ENCODE peak calls at places on chromosomes 2 and 18, in nine cellular contexts. One of them, this sample, is unnamed.

GRCh38 chr2:11744631-11745394 is 1.6 kb upstream of the LPIN1 start:
- DNase-seq in activated T-cell treated with anti-CD3 and anti-CD28 coated beads for 48 hours: no peak
- DNase-seq in ecto neural progenitor cell: no peak
- DNase-seq in BJ: no peak
- DNase-seq in HS-5: no peak
- DNase-seq in NCI-H1092: peak; percentile 20
- DNase-seq in KG1: no peak
- DNase-seq in astrocyte of the spinal cord: peak; percentile 53
- DNase-seq in Daoy: peak; percentile 58
- DNase-seq in this sample: no peak

GRCh38 chr18:77754475-77755044 is 504.9 kb downstream of the GALR1 start:
- DNase-seq in activated T-cell treated with anti-CD3 and anti-CD28 coated beads for 48 hours: no peak
- DNase-seq in ecto neural progenitor cell: no peak
- DNase-seq in BJ: no peak
- DNase-seq in HS-5: no peak
- DNase-seq in NCI-H1092: no peak
- DNase-seq in KG1: no peak
- DNase-seq in astrocyte of the spinal cord: no peak
- DNase-seq in Daoy: peak; percentile 56
- DNase-seq in this sample: no peak

GRCh38 chr2:230672836-230673235 is 39.8 kb upstream of the CAB39 start:
- DNase-seq in activated T-cell treated with anti-CD3 and anti-CD28 coated beads for 48 hours: no peak
- DNase-seq in ecto neural progenitor cell: no peak
- DNase-seq in BJ: no peak
- DNase-seq in HS-5: no peak
- DNase-seq in NCI-H1092: no peak
- DNase-seq in KG1: no peak
- DNase-seq in astrocyte of the spinal cord: no peak
- DNase-seq in Daoy: no peak
- DNase-seq in this sample: no peak

GRCh38 chr2:9004338-9005204 is 1.1 kb upstream of the MBOAT2 start:
- DNase-seq in activated T-cell treated with anti-CD3 and anti-CD28 coated beads for 48 hours: no peak
- DNase-seq in ecto neural progenitor cell: no peak
- DNase-seq in BJ: no peak
- DNase-seq in HS-5: no peak
- DNase-seq in NCI-H1092: no peak
- DNase-seq in KG1: no peak
- DNase-seq in astrocyte of the spinal cord: peak; percentile 30
- DNase-seq in Daoy: peak; percentile 80
- DNase-seq in this sample: no peak

GRCh38 chr2:104664672-104665071 is 189.2 kb upstream of the POU3F3 start:
- DNase-seq in activated T-cell treated with anti-CD3 and anti-CD28 coated beads for 48 hours: no peak
- DNase-seq in ecto neural progenitor cell: no peak
- DNase-seq in BJ: no peak
- DNase-seq in HS-5: no peak
- DNase-seq in NCI-H1092: no peak
- DNase-seq in KG1: no peak
- DNase-seq in astrocyte of the spinal cord: no peak
- DNase-seq in Daoy: no peak
- DNase-seq in this sample: no peak

GRCh38 chr2:215951558-215951957 is 61.8 kb downstream of the MREG start:
- DNase-seq in activated T-cell treated with anti-CD3 and anti-CD28 coated beads for 48 hours: no peak
- DNase-seq in ecto neural progenitor cell: no peak
- DNase-seq in BJ: no peak
- DNase-seq in HS-5: no peak
- DNase-seq in NCI-H1092: no peak
- DNase-seq in KG1: no peak
- DNase-seq in astrocyte of the spinal cord: no peak
- DNase-seq in Daoy: no peak
- DNase-seq in this sample: no peak

GRCh38 chr18:9422816-9423519 is 52.3 kb upstream of the RALBP1 start:
- DNase-seq in activated T-cell treated with anti-CD3 and anti-CD28 coated beads for 48 hours: no peak
- DNase-seq in ecto neural progenitor cell: no peak
- DNase-seq in BJ: no peak
- DNase-seq in HS-5: no peak
- DNase-seq in NCI-H1092: no peak
- DNase-seq in KG1: no peak
- DNase-seq in astrocyte of the spinal cord: no peak
- DNase-seq in Daoy: no peak
- DNase-seq in this sample: no peak

GRCh38 chr2:54187331-54187730 is 68.7 kb downstream of the TSPYL6 start:
- DNase-seq in activated T-cell treated with anti-CD3 and anti-CD28 coated beads for 48 hours: no peak
- DNase-seq in ecto neural progenitor cell: no peak
- DNase-seq in BJ: no peak
- DNase-seq in HS-5: no peak
- DNase-seq in NCI-H1092: no peak
- DNase-seq in KG1: no peak
- DNase-seq in astrocyte of the spinal cord: no peak
- DNase-seq in Daoy: no peak
- DNase-seq in this sample: no peak

GRCh38 chr2:102063948-102064678 is 72.4 kb downstream of the IL1R2 start:
- DNase-seq in activated T-cell treated with anti-CD3 and anti-CD28 coated beads for 48 hours: peak; percentile 42
- DNase-seq in ecto neural progenitor cell: peak; percentile 58
- DNase-seq in BJ: peak; percentile 95
- DNase-seq in HS-5: peak; percentile 86
- DNase-seq in NCI-H1092: no peak
- DNase-seq in KG1: peak; percentile 28
- DNase-seq in astrocyte of the spinal cord: peak; percentile 98
- DNase-seq in Daoy: peak; percentile 93
- DNase-seq in this sample: no peak

GRCh38 chr2:148020036-148020357 is 540 bp downstream of the ORC4 start:
- DNase-seq in activated T-cell treated with anti-CD3 and anti-CD28 coated beads for 48 hours: no peak
- DNase-seq in ecto neural progenitor cell: no peak
- DNase-seq in BJ: no peak
- DNase-seq in HS-5: no peak
- DNase-seq in NCI-H1092: no peak
- DNase-seq in KG1: peak; percentile 64
- DNase-seq in astrocyte of the spinal cord: no peak
- DNase-seq in Daoy: no peak
- DNase-seq in this sample: no peak

GRCh38 chr2:226893206-226893605 is 57.4 kb downstream of the RHBDD1 start:
- DNase-seq in activated T-cell treated with anti-CD3 and anti-CD28 coated beads for 48 hours: no peak
- DNase-seq in ecto neural progenitor cell: no peak
- DNase-seq in BJ: no peak
- DNase-seq in HS-5: peak; percentile 97
- DNase-seq in NCI-H1092: no peak
- DNase-seq in KG1: no peak
- DNase-seq in astrocyte of the spinal cord: no peak
- DNase-seq in Daoy: no peak
- DNase-seq in this sample: no peak

GRCh38 chr18:10378688-10379465 is 75.6 kb upstream of the APCDD1 start:
- DNase-seq in activated T-cell treated with anti-CD3 and anti-CD28 coated beads for 48 hours: no peak
- DNase-seq in ecto neural progenitor cell: no peak
- DNase-seq in BJ: peak; percentile 41
- DNase-seq in HS-5: no peak
- DNase-seq in NCI-H1092: no peak
- DNase-seq in KG1: no peak
- DNase-seq in astrocyte of the spinal cord: no peak
- DNase-seq in Daoy: no peak
- DNase-seq in this sample: no peak

GRCh38 chr2:235244497-235245215 is 249.2 kb upstream of the AGAP1 start:
- DNase-seq in activated T-cell treated with anti-CD3 and anti-CD28 coated beads for 48 hours: no peak
- DNase-seq in ecto neural progenitor cell: no peak
- DNase-seq in BJ: peak; percentile 42
- DNase-seq in HS-5: no peak
- DNase-seq in NCI-H1092: no peak
- DNase-seq in KG1: no peak
- DNase-seq in astrocyte of the spinal cord: peak; percentile 45
- DNase-seq in Daoy: peak; percentile 37
- DNase-seq in this sample: no peak

GRCh38 chr2:9548506-9548905 is 7.1 kb downstream of the ADAM17 start:
- DNase-seq in activated T-cell treated with anti-CD3 and anti-CD28 coated beads for 48 hours: no peak
- DNase-seq in ecto neural progenitor cell: no peak
- DNase-seq in BJ: no peak
- DNase-seq in HS-5: no peak
- DNase-seq in NCI-H1092: no peak
- DNase-seq in KG1: no peak
- DNase-seq in astrocyte of the spinal cord: peak; percentile 48
- DNase-seq in Daoy: no peak
- DNase-seq in this sample: no peak

GRCh38 chr2:3288455-3289163 is 89.0 kb downstream of the EIPR1 start:
- DNase-seq in activated T-cell treated with anti-CD3 and anti-CD28 coated beads for 48 hours: no peak
- DNase-seq in ecto neural progenitor cell: no peak
- DNase-seq in BJ: no peak
- DNase-seq in HS-5: no peak
- DNase-seq in NCI-H1092: peak; percentile 13
- DNase-seq in KG1: no peak
- DNase-seq in astrocyte of the spinal cord: no peak
- DNase-seq in Daoy: no peak
- DNase-seq in this sample: peak; percentile 62

GRCh38 chr2:96897491-96898134 is 27.7 kb upstream of the SEMA4C start:
- DNase-seq in activated T-cell treated with anti-CD3 and anti-CD28 coated beads for 48 hours: no peak
- DNase-seq in ecto neural progenitor cell: no peak
- DNase-seq in BJ: no peak
- DNase-seq in HS-5: no peak
- DNase-seq in NCI-H1092: no peak
- DNase-seq in KG1: no peak
- DNase-seq in astrocyte of the spinal cord: no peak
- DNase-seq in Daoy: no peak
- DNase-seq in this sample: no peak

GRCh38 chr2:43269706-43270105 is 43.3 kb upstream of the ZFP36L2 start:
- DNase-seq in activated T-cell treated with anti-CD3 and anti-CD28 coated beads for 48 hours: peak; percentile 6
- DNase-seq in ecto neural progenitor cell: no peak
- DNase-seq in BJ: peak; percentile 35
- DNase-seq in HS-5: peak; percentile 23
- DNase-seq in NCI-H1092: no peak
- DNase-seq in KG1: no peak
- DNase-seq in astrocyte of the spinal cord: peak; percentile 92
- DNase-seq in Daoy: peak; percentile 71
- DNase-seq in this sample: no peak

GRCh38 chr2:61018319-61018750 is 280 bp upstream of the PUS10 start:
- DNase-seq in activated T-cell treated with anti-CD3 and anti-CD28 coated beads for 48 hours: no peak
- DNase-seq in ecto neural progenitor cell: no peak
- DNase-seq in BJ: no peak
- DNase-seq in HS-5: no peak
- DNase-seq in NCI-H1092: no peak
- DNase-seq in KG1: peak; percentile 14
- DNase-seq in astrocyte of the spinal cord: peak; percentile 43
- DNase-seq in Daoy: no peak
- DNase-seq in this sample: no peak

GRCh38 chr2:173667014-173667413 is 298.2 kb downstream of the SP3 start:
- DNase-seq in activated T-cell treated with anti-CD3 and anti-CD28 coated beads for 48 hours: no peak
- DNase-seq in ecto neural progenitor cell: no peak
- DNase-seq in BJ: no peak
- DNase-seq in HS-5: no peak
- DNase-seq in NCI-H1092: no peak
- DNase-seq in KG1: no peak
- DNase-seq in astrocyte of the spinal cord: no peak
- DNase-seq in Daoy: no peak
- DNase-seq in this sample: no peak

GRCh38 chr2:128623776-128624424 is 305.2 kb upstream of the HS6ST1 start:
- DNase-seq in activated T-cell treated with anti-CD3 and anti-CD28 coated beads for 48 hours: peak; percentile 18
- DNase-seq in ecto neural progenitor cell: no peak
- DNase-seq in BJ: peak; percentile 62
- DNase-seq in HS-5: peak; percentile 20
- DNase-seq in NCI-H1092: no peak
- DNase-seq in KG1: peak; percentile 16
- DNase-seq in astrocyte of the spinal cord: peak; percentile 94
- DNase-seq in Daoy: peak; percentile 71
- DNase-seq in this sample: peak; percentile 72

GRCh38 chr2:234949762-234950434 is 1.9 kb upstream of the SH3BP4 start:
- DNase-seq in activated T-cell treated with anti-CD3 and anti-CD28 coated beads for 48 hours: no peak
- DNase-seq in ecto neural progenitor cell: no peak
- DNase-seq in BJ: peak; percentile 98
- DNase-seq in HS-5: peak; percentile 97
- DNase-seq in NCI-H1092: no peak
- DNase-seq in KG1: no peak
- DNase-seq in astrocyte of the spinal cord: peak; percentile 99
- DNase-seq in Daoy: peak; percentile 90
- DNase-seq in this sample: no peak

GRCh38 chr2:120765911-120766757 is 30.5 kb downstream of the GLI2 start:
- DNase-seq in activated T-cell treated with anti-CD3 and anti-CD28 coated beads for 48 hours: no peak
- DNase-seq in ecto neural progenitor cell: peak; percentile 76
- DNase-seq in BJ: peak; percentile 78
- DNase-seq in HS-5: no peak
- DNase-seq in NCI-H1092: no peak
- DNase-seq in KG1: no peak
- DNase-seq in astrocyte of the spinal cord: peak; percentile 84
- DNase-seq in Daoy: peak; percentile 53
- DNase-seq in this sample: peak; percentile 94

GRCh38 chr2:110773470-110773921 is 41.1 kb downstream of the ACOXL start:
- DNase-seq in activated T-cell treated with anti-CD3 and anti-CD28 coated beads for 48 hours: no peak
- DNase-seq in ecto neural progenitor cell: no peak
- DNase-seq in BJ: no peak
- DNase-seq in HS-5: no peak
- DNase-seq in NCI-H1092: no peak
- DNase-seq in KG1: no peak
- DNase-seq in astrocyte of the spinal cord: no peak
- DNase-seq in Daoy: no peak
- DNase-seq in this sample: no peak

GRCh38 chr18:55869965-55870585 is 282.1 kb upstream of the TCF4 start:
- DNase-seq in activated T-cell treated with anti-CD3 and anti-CD28 coated beads for 48 hours: no peak
- DNase-seq in ecto neural progenitor cell: no peak
- DNase-seq in BJ: peak; percentile 59
- DNase-seq in HS-5: no peak
- DNase-seq in NCI-H1092: no peak
- DNase-seq in KG1: no peak
- DNase-seq in astrocyte of the spinal cord: peak; percentile 34
- DNase-seq in Daoy: peak; percentile 45
- DNase-seq in this sample: no peak

GRCh38 chr2:187075106-187076070 is 226.4 kb upstream of the ZSWIM2 start:
- DNase-seq in activated T-cell treated with anti-CD3 and anti-CD28 coated beads for 48 hours: no peak
- DNase-seq in ecto neural progenitor cell: no peak
- DNase-seq in BJ: no peak
- DNase-seq in HS-5: no peak
- DNase-seq in NCI-H1092: no peak
- DNase-seq in KG1: no peak
- DNase-seq in astrocyte of the spinal cord: no peak
- DNase-seq in Daoy: peak; percentile 19
- DNase-seq in this sample: no peak

GRCh38 chr2:84217446-84217845 is 241.6 kb downstream of the SUCLG1 start:
- DNase-seq in activated T-cell treated with anti-CD3 and anti-CD28 coated beads for 48 hours: no peak
- DNase-seq in ecto neural progenitor cell: no peak
- DNase-seq in BJ: no peak
- DNase-seq in HS-5: no peak
- DNase-seq in NCI-H1092: no peak
- DNase-seq in KG1: no peak
- DNase-seq in astrocyte of the spinal cord: no peak
- DNase-seq in Daoy: no peak
- DNase-seq in this sample: no peak

GRCh38 chr2:65778126-65778525 is 345.7 kb upstream of the SPRED2 start:
- DNase-seq in activated T-cell treated with anti-CD3 and anti-CD28 coated beads for 48 hours: no peak
- DNase-seq in ecto neural progenitor cell: no peak
- DNase-seq in BJ: no peak
- DNase-seq in HS-5: no peak
- DNase-seq in NCI-H1092: no peak
- DNase-seq in KG1: no peak
- DNase-seq in astrocyte of the spinal cord: no peak
- DNase-seq in Daoy: no peak
- DNase-seq in this sample: no peak

GRCh38 chr2:65017335-65017734 is 28.1 kb downstream of the SLC1A4 start:
- DNase-seq in activated T-cell treated with anti-CD3 and anti-CD28 coated beads for 48 hours: no peak
- DNase-seq in ecto neural progenitor cell: no peak
- DNase-seq in BJ: no peak
- DNase-seq in HS-5: no peak
- DNase-seq in NCI-H1092: no peak
- DNase-seq in KG1: peak; percentile 69
- DNase-seq in astrocyte of the spinal cord: no peak
- DNase-seq in Daoy: no peak
- DNase-seq in this sample: no peak

This sample was measured in chondrocyte.